ENCODE peak calls at places on chromosomes 2 and 18, in four cellular contexts. One of them, this sample, is unnamed.

GRCh38 chr2:77161009-77161408 is 361.2 kb downstream of the LRRTM4 start:
- DNase-seq in iris pigment epithelial cell: peak; percentile 66
- DNase-seq in EL: no peak
- DNase-seq in cardiac fibroblast: peak; percentile 52
- DNase-seq in this sample: no peak

GRCh38 chr2:240142859-240143258 is 2.4 kb upstream of the OTOS start:
- DNase-seq in iris pigment epithelial cell: no peak
- DNase-seq in cardiac fibroblast: no peak
- DNase-seq in EL: no peak
- DNase-seq in this sample: no peak

GRCh38 chr18:37502036-37502435 is 63.6 kb downstream of the CELF4 start:
- DNase-seq in EL: no peak
- DNase-seq in iris pigment epithelial cell: no peak
- DNase-seq in cardiac fibroblast: no peak
- DNase-seq in this sample: no peak

GRCh38 chr2:128607981-128608506 is 289.4 kb upstream of the HS6ST1 start:
- DNase-seq in cardiac fibroblast: no peak
- DNase-seq in EL: no peak
- DNase-seq in iris pigment epithelial cell: no peak
- DNase-seq in this sample: no peak

GRCh38 chr2:173590278-173590811 is 235.7 kb downstream of the CDCA7 start:
- DNase-seq in cardiac fibroblast: peak; percentile 98
- DNase-seq in EL: peak; percentile 96
- DNase-seq in iris pigment epithelial cell: peak; percentile 91
- DNase-seq in this sample: no peak

GRCh38 chr2:74383254-74383653 is 3.1 kb upstream of the DCTN1 start:
- DNase-seq in iris pigment epithelial cell: peak; percentile 87
- DNase-seq in cardiac fibroblast: peak; percentile 83
- DNase-seq in EL: peak; percentile 37
- DNase-seq in this sample: no peak

GRCh38 chr2:218805627-218806026 is 23.7 kb downstream of the CYP27A1 start:
- DNase-seq in cardiac fibroblast: peak; percentile 59
- DNase-seq in iris pigment epithelial cell: peak; percentile 81
- DNase-seq in EL: peak; percentile 17
- DNase-seq in this sample: no peak

GRCh38 chr2:216827073-216827725 is 32.7 kb downstream of the TNP1 start:
- DNase-seq in EL: no peak
- DNase-seq in iris pigment epithelial cell: no peak
- DNase-seq in cardiac fibroblast: no peak
- DNase-seq in this sample: no peak

GRCh38 chr2:177639262-177639914 is 246.8 kb downstream of the AGPS start:
- DNase-seq in EL: no peak
- DNase-seq in iris pigment epithelial cell: no peak
- DNase-seq in cardiac fibroblast: no peak
- DNase-seq in this sample: no peak

GRCh38 chr2:229130522-229130921 is 140.6 kb downstream of the PID1 start:
- DNase-seq in EL: no peak
- DNase-seq in iris pigment epithelial cell: peak; percentile 2
- DNase-seq in cardiac fibroblast: no peak
- DNase-seq in this sample: no peak

GRCh38 chr18:25187582-25188291 is 164.2 kb downstream of the ZNF521 start:
- DNase-seq in iris pigment epithelial cell: no peak
- DNase-seq in cardiac fibroblast: no peak
- DNase-seq in EL: no peak
- DNase-seq in this sample: no peak

This sample was measured in GM13977.